ENCODE peak calls at places on chromosomes 13 and 19, in seven cellular contexts. R is A549, L is GM23338, C is cardiac fibroblast, J is progenitor cell of endocrine pancreas, E is AG04450, S is psoas muscle. H is an unnamed sample.

GRCh38 chr19:5826531-5827341 is 12.8 kb downstream of the FUT6 start:
- DNase-seq in R (peak; percentile 70), L (peak; percentile 85), C (peak; percentile 47), J (no peak), E (no peak), S (no peak), H (peak; percentile 83)

GRCh38 chr19:21023901-21024300 is 3.4 kb downstream of the ZNF430 start:
- DNase-seq in R (no peak), L (no peak), C (peak; percentile 1), J (no peak), E (no peak), S (no peak), H (no peak)

GRCh38 chr19:33713194-33713593 is 83.5 kb upstream of the KCTD15 start:
- DNase-seq in R (no peak), L (no peak), C (no peak), J (no peak), E (no peak), S (no peak), H (no peak)

GRCh38 chr19:18496167-18496979 is 25.5 kb downstream of the ELL start:
- DNase-seq in R (peak; percentile 28), L (no peak), C (peak; percentile 37), J (no peak), E (no peak), S (no peak), H (peak; percentile 76)

GRCh38 chr19:1752757-1753728 is at the start of gene ONECUT3:
- DNase-seq in R (no peak), L (no peak), C (no peak), J (peak; percentile 61), E (no peak), S (no peak), H (no peak)

GRCh38 chr13:41833851-41834250 is 127.1 kb downstream of the VWA8 start:
- DNase-seq in R (no peak), L (no peak), C (no peak), J (no peak), E (no peak), S (no peak), H (no peak)

GRCh38 chr19:31146546-31147183 is 202.6 kb downstream of the TSHZ3 start:
- DNase-seq in R (no peak), L (peak; percentile 36), C (no peak), J (no peak), E (no peak), S (no peak), H (no peak)

GRCh38 chr13:71605744-71606143 is 261.3 kb downstream of the DACH1 start:
- DNase-seq in R (no peak), L (no peak), C (no peak), J (no peak), E (no peak), S (no peak), H (no peak)

GRCh38 chr13:72304121-72304745 is 423.2 kb downstream of the MZT1 start:
- DNase-seq in R (no peak), L (no peak), C (peak; percentile 48), J (no peak), E (no peak), S (no peak), H (no peak)

GRCh38 chr19:58296086-58296485 is 9.1 kb upstream of the ERVK3-1 start:
- DNase-seq in R (no peak), L (no peak), C (no peak), J (no peak), E (no peak), S (no peak), H (peak; percentile 4)

GRCh38 chr19:15421726-15422260 is 3.0 kb upstream of the AKAP8L start:
- DNase-seq in R (no peak), L (no peak), C (no peak), J (no peak), E (no peak), S (peak; percentile 72), H (no peak)

GRCh38 chr13:71536201-71536600 is 330.8 kb downstream of the DACH1 start:
- DNase-seq in R (no peak), L (no peak), C (no peak), J (no peak), E (no peak), S (no peak), H (no peak)

GRCh38 chr19:3276341-3276799 is 51.9 kb downstream of the CELF5 start:
- DNase-seq in R (peak; percentile 83), L (peak; percentile 95), C (no peak), J (peak; percentile 29), E (no peak), S (no peak), H (peak; percentile 56)

GRCh38 chr13:102233566-102234208 is 168.2 kb downstream of the FGF14 start:
- DNase-seq in R (no peak), L (no peak), C (no peak), J (no peak), E (no peak), S (no peak), H (no peak)

GRCh38 chr13:107373551-107373950 is 805.6 kb upstream of the ARGLU1 start:
- DNase-seq in R (no peak), L (peak; percentile 69), C (peak; percentile 74), J (no peak), E (peak; percentile 65), S (no peak), H (no peak)

GRCh38 chr19:44512326-44513298 is 12.3 kb upstream of the ZNF180 start:
- DNase-seq in R (peak; percentile 79), L (peak; percentile 78), C (peak; percentile 52), J (peak; percentile 55), E (peak; percentile 34), S (no peak), H (peak; percentile 65)

GRCh38 chr19:903266-903797 is 9.7 kb downstream of the R3HDM4 start:
- DNase-seq in R (no peak), L (no peak), C (no peak), J (peak; percentile 57), E (no peak), S (peak; percentile 45), H (no peak)

GRCh38 chr13:21176195-21176981 is at the start of the genes MRPL57 and SKA3:
- DNase-seq in R (peak; percentile 92), L (peak; percentile 96), C (peak; percentile 96), J (peak; percentile 94), E (peak; percentile 87), S (peak; percentile 96), H (peak; percentile 88)
- TF ChIP-seq CTCF in R (no peak), L (no peak), C (peak; percentile 3), J (peak; percentile 30), E (no peak), S (no peak), H (peak; percentile 41)

GRCh38 chr19:14058182-14059092 is 3.4 kb downstream of the PALM3 start:
- DNase-seq in R (no peak), L (no peak), C (no peak), J (no peak), E (no peak), S (no peak), H (no peak)

GRCh38 chr19:14059652-14060155 is 2.2 kb downstream of the PALM3 start:
- DNase-seq in R (no peak), L (no peak), C (no peak), J (no peak), E (no peak), S (no peak), H (no peak)

GRCh38 chr19:14061081-14061749 is 661 bp downstream of the PALM3 start:
- DNase-seq in R (no peak), L (no peak), C (peak; percentile 41), J (no peak), E (no peak), S (no peak), H (no peak)

GRCh38 chr19:14056741-14057356 is 5.0 kb downstream of the PALM3 start:
- DNase-seq in R (no peak), L (peak; percentile 43), C (no peak), J (no peak), E (no peak), S (no peak), H (no peak)

DNA sequence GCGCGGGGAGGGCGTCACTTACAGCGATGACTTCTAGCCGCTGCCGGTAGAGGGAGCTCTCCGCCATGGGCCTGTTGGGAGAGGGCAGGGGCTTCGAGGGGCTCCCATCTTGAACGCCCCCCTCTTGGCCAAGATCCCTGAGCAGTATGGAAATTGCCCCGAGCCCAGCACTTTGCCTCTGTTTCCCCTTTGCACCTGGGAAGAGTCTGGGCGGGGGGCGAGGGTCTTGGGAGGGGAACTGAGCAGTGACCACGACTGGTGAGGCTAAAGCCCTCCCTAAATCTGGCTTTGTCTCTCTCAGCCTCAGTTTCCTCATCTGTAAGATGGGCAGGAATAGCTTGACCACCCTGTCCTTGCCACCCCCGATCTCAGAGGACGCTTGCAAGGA is 2.8 kb downstream of the PALM3 start:
- DNase-seq in R (no peak), L (peak; percentile 83), C (no peak), J (no peak), E (no peak), S (no peak), H (peak; percentile 61)
- TF ChIP-seq CTCF in R (peak; percentile 66), L (peak; percentile 86), C (peak; percentile 81), J (peak; percentile 61), E (peak; percentile 68), S (peak; percentile 49), H (peak; percentile 67)

DNA sequence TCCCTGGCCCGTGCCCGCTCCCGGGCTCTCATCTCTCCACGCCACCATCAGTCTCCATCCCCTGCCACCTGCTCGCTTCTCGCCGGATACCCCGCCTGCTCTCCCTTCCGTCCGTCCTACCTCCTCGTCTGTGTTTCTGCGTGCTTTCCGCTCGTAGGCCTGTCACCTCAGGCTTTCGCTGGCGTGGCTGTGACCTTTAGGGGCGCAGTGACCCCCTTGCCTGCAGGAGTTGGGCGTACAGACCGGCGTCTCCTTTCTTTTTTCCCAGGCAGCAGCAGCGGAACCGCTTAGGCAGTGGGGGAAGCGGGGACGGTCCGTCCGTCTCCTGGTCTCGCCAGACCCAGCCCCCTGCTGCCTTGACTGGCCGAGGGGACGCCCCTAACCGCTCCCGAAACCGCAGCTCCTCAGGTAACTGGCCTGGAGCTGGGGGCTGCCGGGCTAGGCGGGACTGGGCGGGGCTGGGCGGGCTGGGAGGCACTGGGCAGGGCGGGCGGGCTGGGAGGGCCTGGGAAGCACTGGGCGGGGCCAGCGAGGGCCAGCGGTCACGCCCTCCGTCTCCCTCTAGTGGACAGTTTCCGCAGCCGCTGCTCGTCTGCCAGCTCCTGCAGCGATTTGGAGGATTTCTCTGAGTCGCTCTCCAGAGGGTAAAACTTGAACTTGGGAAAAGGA is 6.3 kb downstream of the PGLYRP1 start:
- DNase-seq in R (peak; percentile 87), L (peak; percentile 94), C (peak; percentile 81), J (peak; percentile 81), E (peak; percentile 20), S (peak; percentile 90), H (peak; percentile 74)
- TF ChIP-seq CTCF in R (peak; percentile 74), L (peak; percentile 78), C (peak; percentile 82), J (peak; percentile 86), E (peak; percentile 79), S (peak; percentile 85), H (peak; percentile 90)

DNA sequence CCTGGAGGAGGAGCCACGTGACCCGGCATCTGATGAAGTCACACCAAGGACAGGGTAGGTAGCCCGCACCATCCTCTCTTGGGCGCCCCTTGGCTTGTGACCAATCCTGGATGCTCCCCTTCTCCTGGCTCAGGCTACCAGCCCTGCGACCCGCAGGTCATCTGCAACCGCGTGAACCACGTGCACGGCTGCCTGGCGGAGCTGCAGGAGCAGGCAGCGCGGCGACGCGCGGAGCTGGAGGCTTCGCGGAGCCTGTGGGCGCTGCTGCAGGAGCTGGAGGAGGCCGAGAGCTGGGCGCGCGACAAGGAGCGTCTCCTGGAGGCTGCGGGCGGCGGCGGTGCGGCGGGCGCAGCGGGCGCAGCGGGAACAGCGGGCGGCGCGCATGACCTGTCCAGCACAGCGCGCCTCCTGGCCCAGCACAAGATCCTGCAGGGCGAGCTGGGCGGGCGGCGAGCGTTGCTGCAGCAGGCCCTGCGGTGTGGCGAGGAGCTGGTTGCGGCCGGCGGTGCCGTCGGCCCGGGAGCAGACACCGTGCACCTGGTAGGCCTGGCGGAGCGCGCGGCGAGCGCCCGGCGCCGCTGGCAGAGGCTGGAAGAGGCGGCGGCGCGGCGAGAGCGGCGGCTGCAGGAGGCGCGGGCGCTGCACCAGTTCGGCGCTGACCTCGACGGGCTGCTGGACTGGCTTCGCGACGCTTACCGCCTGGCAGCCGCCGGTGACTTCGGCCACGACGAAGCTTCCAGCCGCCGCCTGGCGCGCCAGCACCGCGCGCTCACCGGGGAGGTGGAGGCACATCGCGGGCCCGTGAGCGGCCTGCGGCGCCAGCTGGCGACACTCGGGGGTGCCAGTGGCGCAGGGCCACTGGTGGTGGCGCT is 45.9 kb downstream of the SPTBN4 start:
- DNase-seq in R (peak; percentile 65), L (peak; percentile 82), C (peak; percentile 20), J (peak; percentile 35), E (no peak), S (no peak), H (no peak)
- TF ChIP-seq CTCF in R (no peak), L (peak; percentile 32), C (no peak), J (peak; percentile 22), E (no peak), S (no peak), H (no peak)